ENCODE peak calls at places on chromosomes 6 and 20, in seven cellular contexts. I is PC-9, P is HCT116, V is GM23248, U is SK-N-SH, O is AG04450, X is A673. C is an unnamed sample. For H3K9me3 and H3K27me3, the result is how much of the 10 kb centered on the place peaks cover.

GRCh38 chr6:14193524-14193923 is 76.0 kb downstream of the CD83 start:
- DNase-seq in U (no peak), V (no peak), P (no peak), O (no peak), I (no peak), X (no peak), C (no peak)

GRCh38 chr6:168355716-168356522 is 36.3 kb upstream of the DACT2 start:
- DNase-seq in V (peak), O (no peak), P (peak), U (peak), X (peak), I (no peak), C (peak)

GRCh38 chr20:4936851-4937412 is 64.4 kb downstream of the SLC23A2 start:
- DNase-seq in O (no peak), X (no peak), P (no peak), I (no peak), V (no peak), U (no peak), C (no peak)

GRCh38 chr6:103273048-103273447 is 1586.7 kb downstream of the HACE1 start:
- DNase-seq in P (peak), X (peak), V (no peak), O (no peak), I (no peak), U (peak), C (peak)

GRCh38 chr20:5859611-5860010 is 90.7 kb downstream of the TRMT6 start:
- DNase-seq in U (no peak), I (no peak), V (peak), O (no peak), P (no peak), X (no peak), C (no peak)

GRCh38 chr6:121222656-121223055 is 111.6 kb downstream of the TBC1D32 start:
- DNase-seq in V (peak), X (peak), U (no peak), P (no peak), I (peak), O (peak), C (peak)

GRCh38 chr6:137652961-137653697 is 158.9 kb upstream of the OLIG3 start:
- DNase-seq in V (no peak), X (no peak), O (no peak), P (no peak), U (no peak), I (peak), C (no peak)

GRCh38 chr20:15767636-15768369 is 805.4 kb downstream of the KIF16B start:
- DNase-seq in O (no peak), I (no peak), V (no peak), P (no peak), U (no peak), X (no peak), C (no peak)

GRCh38 chr6:158665332-158665731 is 15.5 kb downstream of the SYTL3 start:
- DNase-seq in V (no peak), P (no peak), X (no peak), U (no peak), O (no peak), I (no peak), C (no peak)

DNA sequence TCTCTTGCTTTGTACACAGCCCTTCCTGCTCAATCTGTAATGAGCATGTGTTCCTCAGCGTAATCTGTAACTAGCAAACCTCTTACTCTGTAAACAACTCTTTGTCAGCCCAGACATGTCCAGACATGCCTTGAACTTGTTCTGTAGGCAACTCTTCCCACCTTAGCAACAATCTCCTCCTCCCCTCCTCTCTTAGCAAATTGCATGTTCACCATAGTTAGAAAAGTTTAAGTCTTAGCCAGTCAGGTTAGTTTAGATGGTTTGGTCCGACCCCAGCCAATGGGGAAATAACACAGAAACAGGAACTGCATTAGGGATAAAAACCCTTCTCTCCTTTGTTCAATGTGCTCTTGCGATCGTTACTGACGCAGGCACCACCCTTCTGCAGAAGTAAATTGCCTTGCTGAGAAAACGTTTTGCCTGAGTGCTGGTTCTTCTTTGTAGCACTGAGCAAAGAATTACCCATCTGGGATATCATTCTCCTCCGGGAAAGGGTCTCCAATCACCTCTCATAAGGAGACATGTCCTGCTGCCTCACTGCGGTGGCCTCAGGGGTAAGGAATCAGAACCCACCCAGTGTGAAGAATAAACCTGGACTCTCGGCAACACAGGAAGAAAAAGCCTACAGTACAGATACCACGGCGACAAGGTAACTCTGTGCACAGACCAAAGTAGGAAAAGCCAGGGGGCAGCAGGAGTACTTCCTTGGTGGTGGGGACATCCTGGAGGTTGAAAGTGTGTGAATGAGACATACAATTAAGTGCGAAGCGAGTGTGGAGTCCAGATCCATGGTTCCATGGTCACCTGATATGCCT is 26.2 kb downstream of the PLN start:
- DNase-seq in X (no peak), O (no peak), P (no peak), I (no peak), U (no peak), V (no peak), C (no peak)
- H3K9me3 ChIP-seq in X (under half), O (under half), P (under half), I (under half), U (under half), V (under half), C (under half)

DNA sequence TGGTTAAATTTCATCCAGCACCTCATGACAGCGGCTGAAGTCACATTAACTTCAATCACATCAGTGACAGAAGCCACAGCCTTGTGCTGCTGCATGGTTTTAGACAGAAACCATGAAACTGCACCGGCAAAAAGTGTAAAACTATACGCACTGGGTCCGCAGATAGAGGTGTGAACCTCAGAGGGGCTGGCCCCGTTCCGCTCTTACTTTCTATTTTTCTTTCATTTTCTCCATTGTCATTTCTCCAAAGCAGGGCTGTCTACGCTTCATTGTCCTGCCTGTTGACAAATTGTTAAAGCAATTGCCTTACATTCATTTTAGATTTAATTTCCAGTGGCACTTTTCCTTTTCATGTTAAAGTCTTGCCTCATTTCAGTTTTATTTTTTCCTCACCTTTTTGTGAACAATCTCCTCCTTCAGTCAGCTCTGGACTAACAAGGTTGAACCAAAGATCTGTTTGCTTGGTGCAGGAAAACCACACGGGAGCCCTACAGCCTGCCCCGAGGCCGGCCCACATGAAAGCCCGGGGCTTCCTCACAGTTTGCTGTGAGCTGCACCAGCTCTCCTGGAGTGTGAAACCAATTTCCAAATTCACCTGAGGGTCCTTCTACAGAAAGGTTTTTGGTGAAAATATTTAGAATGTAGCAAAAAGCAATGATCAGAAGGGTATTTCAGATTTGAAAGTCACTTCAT is 63.7 kb downstream of the PRR18 start:
- DNase-seq in O (no peak), I (no peak), U (no peak), X (no peak), P (no peak), V (no peak), C (no peak)
- H3K4me3 ChIP-seq in O (no peak), I (no peak), U (peak), X (no peak), P (no peak), V (no peak), C (no peak)

GRCh38 chr6:30112402-30113376 is at the start of gene TRIM31:
- DNase-seq in U (no peak), O (no peak), I (peak), X (no peak), P (no peak), V (no peak), C (no peak)

GRCh38 chr6:30113843-30114242 is 953 bp upstream of the TRIM31 start:
- DNase-seq in V (no peak), U (no peak), O (no peak), P (no peak), I (no peak), X (no peak), C (no peak)

GRCh38 chr6:30111266-30111856 is 1.5 kb downstream of the TRIM31 start:
- DNase-seq in I (no peak), X (no peak), O (no peak), U (no peak), P (no peak), V (no peak), C (no peak)

GRCh38 chr6:30116724-30117123 is 3.8 kb upstream of the TRIM31 start:
- DNase-seq in U (no peak), P (no peak), O (no peak), X (no peak), V (no peak), I (no peak), C (no peak)

GRCh38 chr6:30113377-30113759 is 478 bp upstream of the TRIM31 start:
- DNase-seq in U (no peak), O (no peak), P (no peak), X (no peak), I (no peak), V (no peak), C (no peak)
- H3K27me3 ChIP-seq in U (half or more), O (under half), P (under half), X (under half), I (under half), V (half or more), C (under half)

GRCh38 chr6:141956868-141957267 is 175.9 kb upstream of the GJE1 start:
- DNase-seq in X (no peak), O (no peak), U (no peak), P (no peak), I (no peak), V (no peak), C (no peak)

GRCh38 chr6:141957271-141957670 is 175.5 kb upstream of the GJE1 start:
- DNase-seq in U (no peak), X (no peak), V (no peak), O (no peak), I (no peak), P (no peak), C (no peak)

GRCh38 chr6:141955621-141956020 is 177.1 kb upstream of the GJE1 start:
- DNase-seq in X (no peak), V (no peak), I (no peak), U (no peak), O (no peak), P (no peak), C (no peak)

GRCh38 chr6:141953072-141953471 is 179.7 kb upstream of the GJE1 start:
- DNase-seq in P (no peak), V (no peak), U (no peak), I (no peak), X (no peak), O (no peak), C (no peak)

DNA sequence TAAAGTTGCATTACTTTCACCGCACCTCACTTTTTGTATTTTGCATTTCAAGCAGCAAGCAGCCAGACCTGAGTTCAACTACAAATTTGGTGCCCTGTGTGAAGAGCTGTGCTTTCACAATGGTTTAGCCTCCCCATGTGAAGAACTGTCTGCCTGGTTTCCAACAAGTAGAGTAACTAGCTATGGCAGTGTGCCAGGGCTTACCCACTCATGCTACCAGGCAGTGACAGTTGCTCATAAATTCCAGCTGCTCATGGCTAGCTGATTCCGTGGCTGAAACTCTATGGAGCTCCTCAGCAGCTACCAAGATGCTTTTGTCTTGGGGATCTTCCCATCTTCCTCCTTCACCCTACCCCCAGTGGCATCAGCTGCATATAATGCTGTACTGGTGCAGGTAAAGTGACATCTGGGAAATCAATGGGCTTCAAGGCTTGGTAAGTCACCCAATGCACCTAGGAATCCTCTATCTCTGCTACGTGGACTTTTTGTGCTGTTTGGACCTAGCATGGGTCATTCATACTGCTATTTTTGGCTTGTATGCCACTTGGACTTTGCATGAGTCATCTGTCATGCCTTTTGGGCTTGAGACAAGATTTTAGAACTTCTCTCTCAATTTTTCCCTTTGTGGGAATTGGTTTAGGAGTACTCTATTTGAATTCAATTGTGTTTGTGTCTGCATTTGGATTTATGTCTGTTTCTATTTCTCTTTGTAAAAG is 176.5 kb upstream of the GJE1 start:
- DNase-seq in X (peak), I (no peak), V (peak), O (no peak), P (no peak), U (no peak), C (no peak)
- H3K9me3 ChIP-seq in X (under half), I (under half), V (under half), O (under half), P (under half), U (under half), C (under half)

C was measured in Karpas-422.